ENCODE peak calls at places on chromosomes 3 and 15, in five cellular contexts. P, S, B, Q and O are unnamed samples.

GRCh38 chr3:50532062-50532705 is 28.8 kb upstream of the CACNA2D2 start:
- DNase-seq in Q (no peak), P (no peak), S (no peak), B (no peak), O (no peak)

GRCh38 chr3:69197922-69198540 is 75.6 kb upstream of the LMOD3 start:
- DNase-seq in B (no peak), S (no peak), Q (no peak), P (no peak), O (no peak)

GRCh38 chr15:84749111-84749991 is 959 bp downstream of the ZNF592 start:
- DNase-seq in Q (peak; percentile 30), P (no peak), B (no peak), S (peak; percentile 75), O (no peak)

GRCh38 chr3:59069838-59070237 is 20.0 kb upstream of the CFAP20DC start:
- DNase-seq in P (no peak), S (no peak), B (no peak), Q (no peak), O (no peak)

GRCh38 chr3:65572175-65572777 is 466.4 kb downstream of the MAGI1 start:
- DNase-seq in Q (no peak), S (no peak), B (no peak), P (no peak), O (no peak)

GRCh38 chr15:88476635-88477038 is 9.1 kb downstream of the MRPS11 start:
- DNase-seq in P (no peak), Q (peak; percentile 68), S (peak; percentile 58), B (peak; percentile 23), O (peak; percentile 15)

GRCh38 chr3:126149960-126150515 is 30.3 kb downstream of the ALDH1L1 start:
- DNase-seq in S (no peak), Q (no peak), P (no peak), B (no peak), O (no peak)

GRCh38 chr15:58526647-58527192 is 94.9 kb downstream of the LIPC start:
- DNase-seq in B (no peak), Q (peak; percentile 54), P (no peak), S (no peak), O (no peak)

GRCh38 chr3:72035606-72036005 is 250.7 kb upstream of the PROK2 start:
- DNase-seq in B (no peak), P (no peak), Q (no peak), S (no peak), O (no peak)

GRCh38 chr15:92745845-92746271 is 90.3 kb upstream of the FAM174B start:
- DNase-seq in S (no peak), B (no peak), P (no peak), Q (no peak), O (no peak)

GRCh38 chr15:27865926-27866325 is 233.2 kb downstream of the OCA2 start:
- DNase-seq in Q (no peak), S (no peak), B (no peak), P (no peak), O (no peak)

GRCh38 chr3:47012342-47013230 is 33.1 kb downstream of the NBEAL2 start:
- DNase-seq in P (no peak), S (no peak), B (no peak), Q (no peak), O (peak; percentile 1)

GRCh38 chr3:44021646-44022594 is 219.8 kb upstream of the TOPAZ1 start:
- DNase-seq in S (peak; percentile 38), P (no peak), Q (no peak), B (no peak), O (no peak)

GRCh38 chr3:52215351-52215750 is 10.1 kb downstream of the TLR9 start:
- DNase-seq in B (no peak), Q (no peak), P (no peak), S (no peak), O (no peak)